ENCODE peak calls at places on chromosomes 13 and 19, in five cellular contexts. One of them, this sample, is unnamed.

GRCh38 chr19:56153507-56153906 is 12.4 kb downstream of the ZNF444 start:
- DNase-seq in endodermal cell: peak; percentile 88
- DNase-seq in NCI-H446 treated with DMSO at 0.1 percent for 48 hours: no peak
- DNase-seq in T follicular helper cell: no peak
- DNase-seq in activated T-helper 1 cell treated with Interleukin-2 at 50 U/mL for 16 hours: no peak
- DNase-seq in this sample: no peak

GRCh38 chr13:109166807-109167206 is 537.4 kb downstream of the MYO16 start:
- DNase-seq in endodermal cell: no peak
- DNase-seq in NCI-H446 treated with DMSO at 0.1 percent for 48 hours: no peak
- DNase-seq in T follicular helper cell: no peak
- DNase-seq in activated T-helper 1 cell treated with Interleukin-2 at 50 U/mL for 16 hours: no peak
- DNase-seq in this sample: no peak

GRCh38 chr13:47135800-47136658 is 239.2 kb upstream of the HTR2A start:
- DNase-seq in endodermal cell: no peak
- DNase-seq in NCI-H446 treated with DMSO at 0.1 percent for 48 hours: no peak
- DNase-seq in T follicular helper cell: no peak
- DNase-seq in activated T-helper 1 cell treated with Interleukin-2 at 50 U/mL for 16 hours: no peak
- DNase-seq in this sample: no peak

GRCh38 chr19:8608858-8609209 is 1.7 kb downstream of the ADAMTS10 start:
- DNase-seq in endodermal cell: no peak
- DNase-seq in NCI-H446 treated with DMSO at 0.1 percent for 48 hours: no peak
- DNase-seq in T follicular helper cell: no peak
- DNase-seq in activated T-helper 1 cell treated with Interleukin-2 at 50 U/mL for 16 hours: no peak
- DNase-seq in this sample: no peak

GRCh38 chr13:111597041-111598017 is 276.9 kb downstream of the TEX29 start:
- DNase-seq in endodermal cell: peak; percentile 36
- DNase-seq in NCI-H446 treated with DMSO at 0.1 percent for 48 hours: no peak
- DNase-seq in T follicular helper cell: no peak
- DNase-seq in activated T-helper 1 cell treated with Interleukin-2 at 50 U/mL for 16 hours: no peak
- DNase-seq in this sample: no peak

GRCh38 chr19:17326595-17326966 is 8.1 kb downstream of the ANO8 start:
- DNase-seq in endodermal cell: peak; percentile 86
- DNase-seq in NCI-H446 treated with DMSO at 0.1 percent for 48 hours: no peak
- DNase-seq in T follicular helper cell: no peak
- DNase-seq in activated T-helper 1 cell treated with Interleukin-2 at 50 U/mL for 16 hours: no peak
- DNase-seq in this sample: no peak

GRCh38 chr13:72204291-72204690 is 337.3 kb upstream of the DACH1 start:
- DNase-seq in endodermal cell: no peak
- DNase-seq in NCI-H446 treated with DMSO at 0.1 percent for 48 hours: peak; percentile 18
- DNase-seq in T follicular helper cell: no peak
- DNase-seq in activated T-helper 1 cell treated with Interleukin-2 at 50 U/mL for 16 hours: no peak
- DNase-seq in this sample: no peak

GRCh38 chr13:49952168-49952567 is 16.0 kb upstream of the SPRYD7 start:
- DNase-seq in endodermal cell: no peak
- DNase-seq in NCI-H446 treated with DMSO at 0.1 percent for 48 hours: no peak
- DNase-seq in T follicular helper cell: no peak
- DNase-seq in activated T-helper 1 cell treated with Interleukin-2 at 50 U/mL for 16 hours: no peak
- DNase-seq in this sample: no peak

GRCh38 chr19:19205416-19206410 is 2.5 kb upstream of the NR2C2AP start:
- DNase-seq in endodermal cell: no peak
- DNase-seq in NCI-H446 treated with DMSO at 0.1 percent for 48 hours: no peak
- DNase-seq in T follicular helper cell: no peak
- DNase-seq in activated T-helper 1 cell treated with Interleukin-2 at 50 U/mL for 16 hours: no peak
- DNase-seq in this sample: no peak

GRCh38 chr19:14091885-14092462 is 1.4 kb upstream of the SAMD1 start:
- DNase-seq in endodermal cell: peak; percentile 68
- DNase-seq in NCI-H446 treated with DMSO at 0.1 percent for 48 hours: no peak
- DNase-seq in T follicular helper cell: no peak
- DNase-seq in activated T-helper 1 cell treated with Interleukin-2 at 50 U/mL for 16 hours: no peak
- DNase-seq in this sample: peak; percentile 21

GRCh38 chr13:34853161-34853560 is 88.9 kb upstream of the NBEA start:
- DNase-seq in endodermal cell: no peak
- DNase-seq in NCI-H446 treated with DMSO at 0.1 percent for 48 hours: no peak
- DNase-seq in T follicular helper cell: no peak
- DNase-seq in activated T-helper 1 cell treated with Interleukin-2 at 50 U/mL for 16 hours: no peak
- DNase-seq in this sample: no peak

GRCh38 chr19:53906211-53907192 is 2.6 kb upstream of the CACNG7 start:
- DNase-seq in endodermal cell: peak; percentile 86
- DNase-seq in NCI-H446 treated with DMSO at 0.1 percent for 48 hours: no peak
- DNase-seq in T follicular helper cell: peak; percentile 49
- DNase-seq in activated T-helper 1 cell treated with Interleukin-2 at 50 U/mL for 16 hours: peak; percentile 43
- DNase-seq in this sample: peak; percentile 49

GRCh38 chr13:106415427-106415826 is 120.0 kb downstream of the EFNB2 start:
- DNase-seq in endodermal cell: no peak
- DNase-seq in NCI-H446 treated with DMSO at 0.1 percent for 48 hours: no peak
- DNase-seq in T follicular helper cell: no peak
- DNase-seq in activated T-helper 1 cell treated with Interleukin-2 at 50 U/mL for 16 hours: no peak
- DNase-seq in this sample: no peak

GRCh38 chr13:98923641-98924397 is 54.0 kb downstream of the DOCK9 start:
- DNase-seq in endodermal cell: no peak
- DNase-seq in NCI-H446 treated with DMSO at 0.1 percent for 48 hours: no peak
- DNase-seq in T follicular helper cell: no peak
- DNase-seq in activated T-helper 1 cell treated with Interleukin-2 at 50 U/mL for 16 hours: no peak
- DNase-seq in this sample: no peak